ENCODE peak calls at places on chromosomes 11 and 22, in six cellular contexts. X, A, F, V, U and D are unnamed samples.

GRCh38 chr11:111983187-111983986 is 41.8 kb upstream of the DLAT start:
- DNase-seq in X (peak), A (peak), F (no peak), V (no peak), U (no peak), D (no peak)

GRCh38 chr11:76629853-76630599 is 40.5 kb downstream of the LRRC32 start:
- DNase-seq in X (peak), A (no peak), F (no peak), V (no peak), U (peak), D (no peak)

GRCh38 chr11:27934830-27935145 is 173.2 kb downstream of the KIF18A start:
- DNase-seq in X (no peak), A (no peak), F (no peak), V (peak), U (no peak), D (no peak)

GRCh38 chr22:37664249-37665101 is 6.0 kb downstream of the PDXP start:
- DNase-seq in X (peak), A (peak), F (no peak), V (no peak), U (no peak), D (no peak)

GRCh38 chr11:84383571-84383970 is 1097.4 kb upstream of the CCDC90B start:
- DNase-seq in X (no peak), A (no peak), F (no peak), V (no peak), U (no peak), D (no peak)

GRCh38 chr11:92101845-92102244 is 122.8 kb upstream of the FAT3 start:
- DNase-seq in X (no peak), A (no peak), F (no peak), V (no peak), U (no peak), D (no peak)

GRCh38 chr11:107665016-107665415 is 46.8 kb downstream of the SLN start:
- DNase-seq in X (peak), A (no peak), F (no peak), V (no peak), U (no peak), D (no peak)

GRCh38 chr22:49267996-49268395 is 559.7 kb downstream of the BRD1 start:
- DNase-seq in X (no peak), A (no peak), F (no peak), V (no peak), U (no peak), D (no peak)

GRCh38 chr11:36469881-36470802 is 39.9 kb downstream of the TRAF6 start:
- DNase-seq in X (no peak), A (no peak), F (no peak), V (no peak), U (no peak), D (no peak)

GRCh38 chr22:39877079-39877682 is 16.4 kb downstream of the ENTHD1 start:
- DNase-seq in X (no peak), A (no peak), F (no peak), V (no peak), U (no peak), D (no peak)

GRCh38 chr11:62573006-62573591 is 592 bp downstream of the EEF1G start:
- DNase-seq in X (no peak), A (no peak), F (no peak), V (no peak), U (no peak), D (no peak)

GRCh38 chr11:123478352-123478986 is 48.4 kb downstream of the GRAMD1B start:
- DNase-seq in X (peak), A (peak), F (no peak), V (peak), U (peak), D (no peak)

GRCh38 chr11:75428989-75429640 is 3.9 kb downstream of the KLHL35 start:
- DNase-seq in X (no peak), A (no peak), F (no peak), V (no peak), U (no peak), D (no peak)

GRCh38 chr22:18955696-18956095 is 19.6 kb upstream of the PRODH start:
- DNase-seq in X (no peak), A (no peak), F (no peak), V (no peak), U (no peak), D (no peak)

GRCh38 chr11:65854161-65854592 is 3.8 kb downstream of the CFL1 start:
- DNase-seq in X (no peak), A (no peak), F (no peak), V (no peak), U (no peak), D (no peak)

GRCh38 chr11:133697161-133697560 is 148.2 kb downstream of the SPATA19 start:
- DNase-seq in X (no peak), A (no peak), F (no peak), V (no peak), U (no peak), D (no peak)